ENCODE peak calls at places on chromosomes 3 and 15, in eight cellular contexts. K is CD8-positive, alpha-beta memory T cell; D is esophagus squamous epithelium; I is K562; V is neural progenitor cell; R is lung; X is Peyer's patch; E is iPS DF 6.9. B is an unnamed sample. For H3K4me1, the result is how much of the 10 kb centered on the place peaks cover.

GRCh38 chr3:52248816-52249547 is 3.4 kb downstream of the PPM1M start:
- DNase-seq in K (peak), D (no peak), I (no peak), V (no peak), R (no peak), X (peak), E (no peak), B (no peak)

GRCh38 chr15:28075482-28076029 is 23.6 kb downstream of the OCA2 start:
- DNase-seq in K (no peak), D (no peak), I (no peak), V (no peak), R (no peak), X (no peak), E (no peak), B (no peak)

GRCh38 chr3:197124713-197125112 is 95.1 kb upstream of the MELTF start:
- DNase-seq in K (no peak), D (no peak), I (no peak), V (no peak), R (no peak), X (no peak), E (no peak), B (no peak)

GRCh38 chr3:151962371-151962770 is 88.9 kb downstream of the SUCNR1 start:
- DNase-seq in K (no peak), D (no peak), I (no peak), V (no peak), R (no peak), X (no peak), E (no peak), B (no peak)

GRCh38 chr15:52434885-52435284 is 93.8 kb downstream of the MYO5A start:
- DNase-seq in K (no peak), D (no peak), I (no peak), V (no peak), R (no peak), X (no peak), E (no peak), B (no peak)

GRCh38 chr3:5431142-5431541 is 243.6 kb downstream of the EDEM1 start:
- DNase-seq in K (no peak), D (no peak), I (no peak), V (no peak), R (no peak), X (no peak), E (no peak), B (no peak)

GRCh38 chr15:30791239-30791638 is 112.5 kb upstream of the FAN1 start:
- DNase-seq in K (no peak), D (no peak), I (peak), V (peak), R (no peak), X (no peak), E (no peak), B (no peak)

GRCh38 chr3:152205097-152205593 is 63.6 kb upstream of the MBNL1 start:
- DNase-seq in K (no peak), D (no peak), I (no peak), V (no peak), R (no peak), X (no peak), E (no peak), B (no peak)

GRCh38 chr15:28936081-28936480 is 50.3 kb downstream of the APBA2 start:
- DNase-seq in K (no peak), D (no peak), I (no peak), V (no peak), R (no peak), X (no peak), E (no peak), B (no peak)

GRCh38 chr3:136149569-136150136 is 46.5 kb downstream of the MSL2 start:
- DNase-seq in K (no peak), D (no peak), I (no peak), V (no peak), R (no peak), X (no peak), E (no peak), B (no peak)

GRCh38 chr3:189664311-189664710 is 33.1 kb downstream of the TP63 start:
- DNase-seq in K (no peak), D (no peak), I (no peak), V (no peak), R (no peak), X (no peak), E (no peak), B (no peak)

GRCh38 chr15:37370938-37371337 is 270.6 kb upstream of the MEIS2 start:
- DNase-seq in K (no peak), D (no peak), I (no peak), V (no peak), R (no peak), X (no peak), E (no peak), B (no peak)

GRCh38 chr15:91456921-91457320 is 356.9 kb downstream of the SV2B start:
- DNase-seq in K (no peak), D (no peak), I (no peak), V (no peak), R (no peak), X (no peak), E (no peak), B (no peak)

GRCh38 chr3:24640330-24640877 is 145.8 kb upstream of the THRB start:
- DNase-seq in K (no peak), D (no peak), I (no peak), V (peak), R (no peak), X (no peak), E (no peak), B (no peak)

GRCh38 chr15:74432968-74433591 is 678 bp downstream of the SEMA7A start:
- DNase-seq in K (peak), D (no peak), I (peak), V (peak), R (no peak), X (no peak), E (no peak), B (no peak)

GRCh38 chr3:34856577-34856976 is 782.7 kb upstream of the ARPP21 start:
- DNase-seq in K (no peak), D (no peak), I (no peak), V (no peak), R (no peak), X (no peak), E (no peak), B (no peak)

GRCh38 chr3:192637803-192638202 is 89.5 kb downstream of the FGF12 start:
- DNase-seq in K (no peak), D (no peak), I (no peak), V (no peak), R (no peak), X (no peak), E (no peak), B (no peak)

GRCh38 chr15:36883705-36884355 is 216.5 kb downstream of the MEIS2 start:
- DNase-seq in K (peak), D (no peak), I (peak), V (peak), R (peak), X (peak), E (peak), B (peak)

DNA sequence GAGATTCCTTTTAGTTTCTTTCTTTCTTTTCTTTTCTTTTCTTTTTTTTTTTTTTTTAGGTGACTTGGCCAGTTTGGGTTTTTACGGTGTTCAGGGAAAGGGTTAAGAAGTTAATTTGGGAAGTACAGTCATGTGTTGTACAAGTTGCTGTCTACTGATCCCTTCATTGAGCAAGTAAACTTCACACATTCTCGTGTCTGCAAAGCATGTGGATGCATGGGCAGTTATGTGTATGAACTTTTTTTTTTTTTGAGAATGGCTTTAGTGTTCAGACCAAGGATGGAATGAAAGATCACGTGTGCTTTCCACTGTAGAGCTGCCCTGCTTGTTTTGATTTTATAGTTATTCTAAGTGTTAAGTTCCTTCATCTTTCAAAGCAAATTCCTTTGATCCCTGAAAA is 132.3 kb downstream of the PGPEP1L start:
- DNase-seq in K (no peak), D (no peak), I (no peak), V (no peak), R (no peak), X (no peak), E (no peak), B (no peak)
- H3K4me3 ChIP-seq in K (no peak), D (no peak), I (no peak), V (no peak), R (no peak), X (no peak), E (no peak), B (no peak)

DNA sequence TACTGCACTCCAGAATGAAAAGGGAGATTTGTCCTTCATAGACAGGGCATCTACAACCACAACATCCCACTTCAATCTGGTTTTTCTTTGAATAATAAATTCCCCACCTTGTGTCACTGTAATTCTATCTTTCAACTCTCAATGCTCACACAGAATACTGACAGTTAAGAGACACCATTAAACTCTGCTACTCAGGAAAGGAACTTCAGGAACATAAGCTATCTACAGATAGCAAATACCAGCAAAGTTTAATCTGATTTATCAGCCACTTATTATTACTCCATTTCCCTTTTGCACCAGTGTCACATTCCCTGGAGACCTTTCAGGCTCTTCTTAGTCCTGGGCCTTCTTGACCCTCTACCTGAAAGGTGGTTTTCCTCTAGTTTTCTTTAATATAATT is 152.0 kb upstream of the LPP start:
- DNase-seq in K (no peak), D (no peak), I (no peak), V (no peak), R (no peak), X (no peak), E (no peak), B (no peak)
- H3K4me1 ChIP-seq in K (under half), D (under half), I (under half), V (under half), R (under half), X (under half), E (under half), B (under half)

DNA sequence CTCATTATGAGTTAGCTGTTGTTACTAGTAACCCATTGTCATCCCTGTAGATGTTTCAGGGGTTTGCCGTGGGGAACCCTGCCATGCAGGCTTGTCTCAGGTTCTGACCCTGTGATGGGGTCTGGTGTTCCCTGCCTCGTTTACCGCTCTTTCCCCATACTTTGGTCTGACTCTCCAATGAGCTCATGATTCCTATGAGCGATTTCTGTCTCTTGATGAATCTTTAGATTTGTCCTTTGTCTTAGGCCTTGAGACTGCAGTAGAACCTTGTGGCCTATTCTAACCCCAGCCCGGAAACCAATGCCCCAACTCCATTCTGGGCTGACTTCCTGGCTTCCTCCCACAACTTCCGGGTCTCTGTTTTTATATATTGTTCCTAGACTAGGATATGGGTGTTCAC is 11.3 kb upstream of the IQGAP1 start:
- DNase-seq in K (peak), D (no peak), I (no peak), V (no peak), R (no peak), X (peak), E (no peak), B (peak)
- H3K4me3 ChIP-seq in K (peak), D (no peak), I (no peak), V (no peak), R (no peak), X (no peak), E (no peak), B (peak)

GRCh38 chr15:92772061-92772460 is 116.5 kb upstream of the FAM174B start:
- DNase-seq in K (no peak), D (no peak), I (no peak), V (no peak), R (no peak), X (no peak), E (no peak), B (no peak)
- H3K4me1 ChIP-seq in K (under half), D (under half), I (under half), V (under half), R (under half), X (under half), E (under half), B (under half)

B was measured in CD4-positive, CD25-positive, alpha-beta regulatory T cell.